ENCODE peak calls at places on chromosomes 13 and 19, in four cellular contexts. A, W, F and Z are unnamed samples.

GRCh38 chr19:34041922-34042521 is 130.3 kb upstream of the LSM14A start:
- DNase-seq in A (peak), W (peak), F (peak), Z (peak)

GRCh38 chr13:49580980-49581680 is 4.2 kb downstream of the RCBTB1 start:
- DNase-seq in A (no peak), W (no peak), F (no peak), Z (no peak)

GRCh38 chr19:44869728-44870470 is 21.2 kb upstream of the TOMM40 start:
- DNase-seq in A (no peak), W (no peak), F (no peak), Z (no peak)

GRCh38 chr19:39645800-39646411 is 9.8 kb upstream of the LGALS16 start:
- DNase-seq in A (peak), W (peak), F (peak), Z (no peak)

GRCh38 chr19:49407079-49407478 is 16.2 kb downstream of the PTH2 start:
- DNase-seq in A (no peak), W (no peak), F (no peak), Z (no peak)

GRCh38 chr13:107545946-107546502 is 669.3 kb downstream of the LIG4 start:
- DNase-seq in A (no peak), W (no peak), F (no peak), Z (no peak)

GRCh38 chr19:29832801-29833200 is 21.0 kb downstream of the CCNE1 start:
- DNase-seq in A (no peak), W (no peak), F (no peak), Z (no peak)

GRCh38 chr13:110361365-110361911 is 54.4 kb downstream of the COL4A2 start:
- DNase-seq in A (no peak), W (no peak), F (no peak), Z (no peak)

GRCh38 chr19:10113964-10114650 is 2.6 kb downstream of the P2RY11 start:
- DNase-seq in A (no peak), W (no peak), F (peak), Z (no peak)

GRCh38 chr19:49098795-49099194 is 13.5 kb downstream of the SNRNP70 start:
- DNase-seq in A (no peak), W (no peak), F (no peak), Z (no peak)

GRCh38 chr19:5893907-5894703 is 9.5 kb downstream of the NDUFA11 start:
- DNase-seq in A (no peak), W (no peak), F (peak), Z (no peak)

GRCh38 chr19:44005968-44006367 is 3.2 kb downstream of the ZNF230 start:
- DNase-seq in A (no peak), W (no peak), F (no peak), Z (no peak)

GRCh38 chr19:15372470-15372869 is 7.1 kb downstream of the AKAP8 start:
- DNase-seq in A (no peak), W (no peak), F (no peak), Z (no peak)

GRCh38 chr13:34695063-34695462 is 247.0 kb upstream of the NBEA start:
- DNase-seq in A (no peak), W (no peak), F (no peak), Z (no peak)

GRCh38 chr13:53490732-53491131 is 462.1 kb downstream of the OLFM4 start:
- DNase-seq in A (no peak), W (no peak), F (no peak), Z (no peak)

GRCh38 chr13:73542446-73542845 is 483.6 kb downstream of the KLF5 start:
- DNase-seq in A (no peak), W (no peak), F (no peak), Z (no peak)

GRCh38 chr13:95496485-95496884 is 56.0 kb upstream of the CLDN10 start:
- DNase-seq in A (no peak), W (no peak), F (no peak), Z (no peak)

GRCh38 chr19:40281381-40282208 is 3.5 kb downstream of the AKT2 start:
- DNase-seq in A (no peak), W (no peak), F (no peak), Z (no peak)

GRCh38 chr19:15564534-15565168 is 50.4 kb upstream of the CYP4F8 start:
- DNase-seq in A (no peak), W (no peak), F (no peak), Z (no peak)

GRCh38 chr13:114134111-114134943 is 1.9 kb upstream of the RASA3 start:
- DNase-seq in A (no peak), W (no peak), F (no peak), Z (no peak)

GRCh38 chr19:20078696-20079095 is 896 bp downstream of the ZNF90 start:
- DNase-seq in A (peak), W (no peak), F (no peak), Z (no peak)

GRCh38 chr13:46757640-46758039 is 39.3 kb downstream of the ESD start:
- DNase-seq in A (no peak), W (no peak), F (no peak), Z (no peak)

GRCh38 chr19:703651-704446 is 4.9 kb upstream of the PALM start:
- DNase-seq in A (peak), W (peak), F (peak), Z (peak)

GRCh38 chr19:57351867-57352266 is 796 bp downstream of the ZNF304 start:
- DNase-seq in A (no peak), W (no peak), F (peak), Z (no peak)

DNA sequence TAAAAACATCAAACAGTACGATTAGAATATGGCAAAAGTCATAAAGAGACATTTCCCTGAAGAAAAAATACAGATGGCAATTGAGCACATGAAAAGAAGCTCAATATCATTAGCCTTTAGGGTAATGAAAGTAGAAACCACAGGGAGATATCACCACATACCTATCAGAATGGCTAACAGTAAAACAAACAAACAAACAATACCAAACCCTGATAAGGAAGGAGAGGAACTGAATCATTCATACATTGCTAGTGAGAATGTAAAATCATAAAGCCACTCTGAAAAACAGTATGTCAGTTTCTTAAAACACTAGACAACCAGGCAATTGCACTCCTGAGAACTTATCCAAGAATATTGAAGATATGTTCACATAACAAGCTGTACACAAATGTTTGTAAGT is 1342.5 kb upstream of the SLC10A2 start:
- DNase-seq in A (no peak), W (no peak), F (no peak), Z (no peak)
- TF ChIP-seq ELF4 in A (no peak), W (no peak), F (no peak), Z (no peak)

GRCh38 chr13:21458457-21458815 is 667 bp downstream of the ZDHHC20 start:
- DNase-seq in A (peak), W (no peak), F (peak), Z (peak)
- TF ChIP-seq ELF4 in A (no peak), W (no peak), F (no peak), Z (no peak)

DNA sequence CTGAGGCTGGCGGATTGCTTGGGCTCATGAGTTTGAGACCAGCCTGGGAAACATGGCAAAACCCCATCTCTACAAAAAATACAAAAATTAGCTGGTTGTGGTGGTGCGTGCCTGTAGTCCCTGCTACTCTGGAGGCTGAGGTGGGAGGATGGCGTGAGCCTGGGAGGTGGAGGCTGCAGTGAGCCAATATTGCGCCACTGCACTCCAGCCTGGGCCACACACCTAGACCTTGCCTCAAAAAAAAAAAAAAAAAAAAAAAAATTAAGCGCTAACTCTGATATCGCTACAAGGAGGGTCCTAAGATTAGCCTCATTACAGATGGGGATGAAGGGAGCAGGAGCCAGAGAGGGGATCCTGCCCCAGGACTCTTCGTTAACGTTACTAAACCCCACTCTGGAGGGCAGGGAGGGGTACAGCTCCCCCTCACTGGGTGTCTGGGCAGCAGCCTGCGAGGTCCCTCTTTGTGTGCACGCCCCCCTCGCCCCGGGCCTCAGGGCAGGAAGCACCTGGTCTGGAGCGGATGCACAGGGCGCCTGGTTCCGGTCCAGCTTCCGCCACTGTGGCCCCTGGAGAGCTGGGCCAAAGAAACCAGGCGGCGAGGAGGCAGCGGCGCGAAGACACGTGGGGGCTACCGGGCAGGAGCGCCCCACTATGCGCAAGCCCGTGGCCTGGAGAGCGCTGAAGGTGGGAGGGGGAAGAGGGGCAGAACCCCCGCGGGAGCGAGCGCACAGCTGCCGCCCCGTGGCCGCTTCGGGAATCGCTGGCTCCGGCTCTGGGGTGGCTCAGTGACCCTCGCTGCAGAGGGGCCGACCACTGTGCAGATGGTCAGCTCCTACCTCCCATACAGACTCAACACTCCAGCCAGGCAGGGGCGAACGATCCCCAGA is 1.5 kb upstream of the LYL1 start:
- DNase-seq in A (peak), W (no peak), F (peak), Z (peak)
- TF ChIP-seq ELF4 in A (no peak), W (no peak), F (no peak), Z (no peak)

GRCh38 chr13:30564489-30564888 is 53.2 kb upstream of the USPL1 start:
- DNase-seq in A (no peak), W (no peak), F (no peak), Z (no peak)

GRCh38 chr13:30572859-30573275 is 44.9 kb upstream of the USPL1 start:
- DNase-seq in A (no peak), W (peak), F (no peak), Z (no peak)

GRCh38 chr13:30565658-30566057 is 52.1 kb upstream of the USPL1 start:
- DNase-seq in A (no peak), W (no peak), F (no peak), Z (no peak)

GRCh38 chr13:30567072-30567471 is 50.6 kb upstream of the USPL1 start:
- DNase-seq in A (no peak), W (no peak), F (no peak), Z (no peak)

GRCh38 chr13:30569901-30570576 is 47.7 kb upstream of the USPL1 start:
- DNase-seq in A (no peak), W (peak), F (peak), Z (no peak)
- TF ChIP-seq ELF4 in A (no peak), W (no peak), F (no peak), Z (no peak)

GRCh38 chr13:51158923-51159322 is 47.8 kb upstream of the C13orf42 start:
- DNase-seq in A (no peak), W (no peak), F (no peak), Z (no peak)
- TF ChIP-seq ELF4 in A (no peak), W (no peak), F (no peak), Z (no peak)

GRCh38 chr13:38630780-38631179 is 56.1 kb upstream of the FREM2 start:
- DNase-seq in A (no peak), W (no peak), F (no peak), Z (no peak)
- TF ChIP-seq ELF4 in A (no peak), W (no peak), F (no peak), Z (no peak)

GRCh38 chr19:18662972-18663732 is 20.3 kb upstream of the CRTC1 start:
- DNase-seq in A (no peak), W (no peak), F (no peak), Z (no peak)
- TF ChIP-seq ELF4 in A (no peak), W (no peak), F (no peak), Z (no peak)

DNA sequence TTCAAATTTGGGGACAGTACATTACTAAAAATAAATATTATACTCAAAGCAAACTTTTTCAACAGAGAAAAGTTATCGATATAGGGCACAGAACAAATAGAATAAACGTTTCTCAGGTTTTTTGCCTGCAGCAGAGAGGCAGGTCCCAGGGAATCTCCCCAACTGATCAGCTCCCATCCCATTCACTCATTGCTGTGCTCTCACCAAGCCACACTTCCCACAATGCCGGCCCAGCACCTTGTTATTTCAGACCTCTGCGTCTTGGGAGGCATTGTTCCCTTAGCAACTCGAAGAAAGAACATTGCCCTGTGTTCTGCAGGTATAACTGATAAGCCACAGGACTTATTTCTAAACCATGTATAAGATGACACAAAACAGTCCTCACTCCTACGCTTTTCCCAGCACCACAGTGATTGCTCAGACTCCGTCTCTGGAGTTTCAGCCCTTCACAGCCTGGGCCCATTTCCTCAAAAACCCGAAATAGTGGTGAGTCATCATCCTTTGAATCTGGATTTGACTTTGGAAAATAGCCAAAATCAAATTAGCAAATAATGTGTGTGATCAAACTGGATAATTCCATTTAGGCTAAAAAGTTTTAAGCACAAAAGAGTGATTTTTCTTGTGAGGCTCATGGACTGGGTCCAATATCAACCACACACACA is 100.4 kb downstream of the DCLK1 start:
- DNase-seq in A (no peak), W (no peak), F (no peak), Z (no peak)
- TF ChIP-seq ELF4 in A (no peak), W (no peak), F (no peak), Z (no peak)